ENCODE peak calls at places on chromosome 21, in four cellular contexts. K is epithelial cell of proximal tubule, F is A673, V is fibroblast of lung. P is an unnamed sample.

GRCh38 chr21:27126140-27126539 is 159.3 kb upstream of the ADAMTS5 start:
- DNase-seq in K (no peak), F (no peak), V (no peak), P (no peak)

GRCh38 chr21:44437371-44437695 is 18.0 kb upstream of the LRRC3 start:
- DNase-seq in K (no peak), F (no peak), V (no peak), P (no peak)

GRCh38 chr21:29334717-29335428 is 36.2 kb downstream of the BACH1 start:
- DNase-seq in K (no peak), F (no peak), V (peak), P (no peak)

GRCh38 chr21:43869486-43870325 is 4.7 kb downstream of the AGPAT3 start:
- DNase-seq in K (no peak), F (peak), V (no peak), P (no peak)

GRCh38 chr21:15190837-15191236 is 126.0 kb upstream of the NRIP1 start:
- DNase-seq in K (no peak), F (no peak), V (no peak), P (no peak)

GRCh38 chr21:43913928-43914327 is 48.9 kb downstream of the AGPAT3 start:
- DNase-seq in K (no peak), F (peak), V (peak), P (no peak)

GRCh38 chr21:15355066-15355465 is 290.3 kb upstream of the NRIP1 start:
- DNase-seq in K (no peak), F (no peak), V (no peak), P (no peak)

GRCh38 chr21:45543710-45544448 is 1.6 kb upstream of the SLC19A1 start:
- DNase-seq in K (no peak), F (no peak), V (no peak), P (no peak)

GRCh38 chr21:14453964-14454641 is 71.2 kb upstream of the HSPA13 start:
- DNase-seq in K (no peak), F (no peak), V (no peak), P (no peak)

GRCh38 chr21:30990514-30991304 is 47.6 kb downstream of the KRTAP19-8 start:
- DNase-seq in K (no peak), F (no peak), V (no peak), P (no peak)

DNA sequence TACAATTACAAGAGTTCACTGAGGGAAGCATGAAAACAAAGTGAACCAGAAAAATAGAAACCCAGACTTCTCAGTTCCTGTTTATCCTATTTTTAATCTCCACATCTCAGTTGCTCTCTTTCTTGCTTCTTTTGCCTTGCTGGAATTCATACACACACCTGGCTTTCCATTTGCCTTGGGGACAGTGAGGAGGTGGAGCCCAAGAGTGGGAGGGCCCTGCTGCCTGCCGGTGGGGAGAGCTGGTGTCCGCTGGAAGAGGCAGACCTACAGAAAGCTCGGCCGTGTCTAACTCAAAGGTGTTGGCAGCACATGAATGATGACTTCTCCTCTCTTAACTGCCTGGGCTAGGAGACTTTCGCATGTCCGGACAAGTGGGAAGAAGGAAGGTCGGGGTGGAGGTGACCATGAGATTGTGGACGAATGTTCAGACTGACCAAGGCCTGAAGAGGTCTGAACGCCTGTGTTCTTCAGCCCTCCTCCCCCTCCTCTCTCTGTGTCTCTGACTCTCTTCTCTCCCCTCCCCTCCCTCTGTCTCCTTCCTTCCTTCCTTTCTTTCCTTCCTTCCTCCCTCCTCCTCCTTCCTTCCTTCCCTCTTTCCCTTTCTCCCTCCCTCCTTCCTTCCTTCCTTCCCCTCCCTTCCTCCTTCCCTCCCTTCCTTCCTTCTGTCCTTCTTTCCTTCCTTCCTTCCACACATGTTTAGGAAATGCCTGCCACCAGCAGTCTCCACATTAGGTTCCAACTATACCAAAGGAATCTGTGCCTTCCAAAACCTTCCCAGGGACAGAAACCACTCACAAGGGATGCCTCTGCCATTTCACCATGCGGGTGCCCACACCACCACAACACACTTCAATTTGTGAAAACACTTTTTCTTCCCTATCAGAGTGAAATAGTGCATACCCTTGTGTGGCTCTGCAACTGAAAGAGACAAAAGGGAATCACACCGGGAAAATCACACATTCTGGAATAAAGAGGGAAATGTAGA is 157.3 kb upstream of the RUNX1 start:
- DNase-seq in K (no peak), F (no peak), V (no peak), P (no peak)
- H3K4me3 ChIP-seq in K (no peak), F (no peak), V (no peak), P (no peak)

GRCh38 chr21:37757631-37758376 is 158.5 kb downstream of the KCNJ6 start:
- DNase-seq in K (no peak), F (no peak), V (no peak), P (no peak)

GRCh38 chr21:37759777-37760176 is 156.5 kb downstream of the KCNJ6 start:
- DNase-seq in K (no peak), F (no peak), V (no peak), P (no peak)

GRCh38 chr21:37762606-37763005 is 153.7 kb downstream of the KCNJ6 start:
- DNase-seq in K (no peak), F (no peak), V (peak), P (no peak)

GRCh38 chr21:37763298-37763697 is 153.0 kb downstream of the KCNJ6 start:
- DNase-seq in K (no peak), F (no peak), V (no peak), P (no peak)

GRCh38 chr21:37758997-37759396 is 157.3 kb downstream of the KCNJ6 start:
- DNase-seq in K (no peak), F (no peak), V (peak), P (no peak)
- TF ChIP-seq CTCF in K (peak), F (peak), V (peak), P (peak)

GRCh38 chr21:46662367-46662654 is 26.8 kb downstream of the PRMT2 start:
- DNase-seq in K (no peak), F (no peak), V (no peak), P (no peak)

GRCh38 chr21:46662765-46663500 is 27.5 kb downstream of the PRMT2 start:
- DNase-seq in K (no peak), F (no peak), V (no peak), P (no peak)

GRCh38 chr21:46661211-46661625 is 25.7 kb downstream of the PRMT2 start:
- DNase-seq in K (no peak), F (peak), V (peak), P (peak)

GRCh38 chr21:46660505-46660904 is 25.0 kb downstream of the PRMT2 start:
- DNase-seq in K (no peak), F (no peak), V (no peak), P (no peak)

GRCh38 chr21:46661627-46662366 is 26.3 kb downstream of the PRMT2 start:
- DNase-seq in K (no peak), F (no peak), V (no peak), P (no peak)
- H3K4me3 ChIP-seq in K (no peak), F (peak), V (no peak), P (peak)

GRCh38 chr21:21921410-21922232 is 923.4 kb downstream of the NCAM2 start:
- DNase-seq in K (no peak), F (peak), V (peak), P (no peak)
- TF ChIP-seq CTCF in K (peak), F (peak), V (peak), P (peak)

GRCh38 chr21:8993284-8993942 is 1528.0 kb upstream of the TPTE start:
- DNase-seq in K (no peak), F (no peak), V (no peak), P (no peak)
- H3K4me3 ChIP-seq in K (no peak), F (no peak), V (no peak), P (no peak)

DNA sequence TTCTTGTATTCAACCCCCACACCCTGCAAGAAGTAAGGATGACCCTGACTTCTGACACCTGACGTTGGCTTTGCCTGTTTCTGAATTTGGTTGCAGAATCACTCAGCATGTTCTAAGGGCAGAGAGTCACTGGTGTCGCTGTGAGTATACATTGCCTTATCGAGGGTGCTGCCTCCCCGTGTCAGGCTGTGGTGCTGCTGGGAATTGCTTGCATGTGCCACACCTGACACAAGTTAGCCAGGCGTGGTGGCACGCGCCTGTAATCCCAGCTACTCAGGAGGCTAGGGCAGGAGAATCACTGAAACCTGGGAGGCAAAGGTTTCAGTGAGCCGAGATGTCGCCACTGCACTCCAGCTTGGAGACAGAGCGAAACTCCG is 45.9 kb downstream of the WDR4 start:
- DNase-seq in K (no peak), F (peak), V (peak), P (no peak)
- TF ChIP-seq CTCF in K (peak), F (peak), V (no peak), P (peak)

GRCh38 chr21:37207441-37208009 is 59.6 kb downstream of the VPS26C start:
- DNase-seq in K (no peak), F (no peak), V (peak), P (peak)

GRCh38 chr21:37206531-37206930 is 60.6 kb downstream of the VPS26C start:
- DNase-seq in K (no peak), F (no peak), V (no peak), P (no peak)

GRCh38 chr21:37210017-37210593 is 57.0 kb downstream of the VPS26C start:
- DNase-seq in K (no peak), F (no peak), V (no peak), P (no peak)

GRCh38 chr21:37208741-37209225 is 58.4 kb downstream of the VPS26C start:
- DNase-seq in K (no peak), F (no peak), V (no peak), P (no peak)

DNA sequence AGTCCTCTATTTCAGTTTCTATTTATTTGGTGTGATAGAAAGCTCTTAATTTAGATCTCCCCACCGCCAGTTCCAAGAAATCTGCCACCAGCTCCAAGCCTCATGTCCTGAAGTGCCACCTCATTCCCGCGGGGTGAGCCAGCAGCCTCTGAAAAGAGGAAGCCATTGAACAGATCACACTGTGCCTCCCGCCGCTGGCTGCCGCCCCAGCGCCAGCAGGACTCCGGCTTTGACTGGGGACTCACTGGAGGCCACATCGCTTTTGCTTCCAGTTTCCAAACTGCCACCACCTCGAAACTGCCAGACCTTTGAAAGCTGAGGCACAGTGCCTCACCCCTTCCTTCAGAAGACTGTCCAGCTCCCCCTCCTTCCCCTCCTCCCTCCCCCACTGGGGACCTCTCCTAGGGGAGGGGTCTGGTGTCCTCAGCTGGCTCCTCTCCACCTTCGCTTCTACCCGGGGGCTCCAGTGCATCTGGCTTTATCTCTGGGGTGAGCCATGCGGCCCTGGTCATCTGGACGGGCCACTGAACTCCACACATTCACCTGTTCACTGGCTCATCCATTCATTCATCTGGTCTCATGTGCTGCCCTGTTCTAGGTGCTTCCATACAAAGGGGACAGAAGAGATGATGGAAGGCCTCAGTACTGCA is 59.0 kb downstream of the VPS26C start:
- DNase-seq in K (no peak), F (no peak), V (no peak), P (no peak)
- H3K4me3 ChIP-seq in K (no peak), F (no peak), V (no peak), P (no peak)

GRCh38 chr21:26087223-26087918 is 83.2 kb downstream of the APP start:
- DNase-seq in K (no peak), F (no peak), V (no peak), P (no peak)

GRCh38 chr21:26093094-26093493 is 77.5 kb downstream of the APP start:
- DNase-seq in K (no peak), F (peak), V (peak), P (no peak)

GRCh38 chr21:26089730-26090129 is 80.8 kb downstream of the APP start:
- DNase-seq in K (no peak), F (no peak), V (no peak), P (no peak)

GRCh38 chr21:26095131-26095530 is 75.4 kb downstream of the APP start:
- DNase-seq in K (no peak), F (no peak), V (no peak), P (no peak)

GRCh38 chr21:26091480-26092018 is 79.0 kb downstream of the APP start:
- DNase-seq in K (no peak), F (no peak), V (no peak), P (no peak)
- TF ChIP-seq CTCF in K (peak), F (peak), V (peak), P (peak)

GRCh38 chr21:39362733-39363132 is 13.8 kb upstream of the HMGN1 start:
- DNase-seq in K (no peak), F (no peak), V (no peak), P (no peak)

GRCh38 chr21:39363607-39364555 is 15.0 kb upstream of the HMGN1 start:
- DNase-seq in K (no peak), F (no peak), V (no peak), P (no peak)

GRCh38 chr21:39364949-39365348 is 16.1 kb upstream of the HMGN1 start:
- DNase-seq in K (no peak), F (no peak), V (no peak), P (no peak)

DNA sequence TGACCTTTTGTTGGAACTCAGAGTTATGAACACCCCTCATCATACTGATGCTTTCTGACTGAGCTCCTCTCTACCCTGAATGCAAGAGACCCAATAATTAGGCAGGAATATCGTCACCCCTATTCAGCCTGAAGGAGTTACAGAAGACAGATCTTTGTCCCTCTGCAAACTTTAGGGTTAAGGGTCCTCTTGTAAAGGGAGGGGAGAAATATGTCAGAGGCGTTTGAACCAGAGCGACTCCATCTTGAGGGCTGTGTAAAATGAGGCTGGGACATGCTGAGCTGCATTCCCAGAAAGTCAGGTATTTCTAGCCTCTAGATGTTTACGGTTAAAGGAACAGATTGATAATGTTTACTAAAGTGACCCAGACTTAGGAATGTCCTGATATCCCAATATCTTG is 10.5 kb upstream of the HMGN1 start:
- DNase-seq in K (no peak), F (no peak), V (no peak), P (no peak)
- H3K4me3 ChIP-seq in K (no peak), F (no peak), V (no peak), P (no peak)

GRCh38 chr21:23936224-23936623 is 1671.1 kb downstream of the MRPL39 start:
- DNase-seq in K (no peak), F (peak), V (peak), P (no peak)
- TF ChIP-seq CTCF in K (peak), F (peak), V (peak), P (peak)